ENCODE peak calls at places on chromosomes 2 and 18, in seven cellular contexts. Y is CD4-positive, alpha-beta T cell; N is brain microvascular endothelial cell; S is CD4-positive, CD25-positive, alpha-beta regulatory T cell; B is left lung; L is right cardiac atrium; V is lower lobe of right lung. Z is an unnamed sample.

GRCh38 chr18:37265382-37265781 is 300.2 kb downstream of the CELF4 start:
- DNase-seq in Y (no peak), N (no peak), S (no peak), B (no peak), L (no peak), V (no peak), Z (no peak)

GRCh38 chr2:169285528-169285927 is 76.8 kb downstream of the LRP2 start:
- DNase-seq in Y (no peak), N (no peak), S (no peak), B (no peak), L (no peak), V (no peak), Z (no peak)

GRCh38 chr2:54139210-54139609 is 23.8 kb downstream of the ACYP2 start:
- DNase-seq in Y (no peak), N (no peak), S (no peak), B (no peak), L (no peak), V (no peak), Z (no peak)

GRCh38 chr2:148122788-148123187 is 101.9 kb downstream of the MBD5 start:
- DNase-seq in Y (no peak), N (peak; percentile 60), S (no peak), B (no peak), L (no peak), V (no peak), Z (no peak)

GRCh38 chr18:1691860-1692259 is 787.2 kb downstream of the ADCYAP1 start:
- DNase-seq in Y (no peak), N (no peak), S (no peak), B (no peak), L (no peak), V (no peak), Z (no peak)

GRCh38 chr18:57198025-57198424 is 51.1 kb downstream of the BOD1L2 start:
- DNase-seq in Y (no peak), N (no peak), S (no peak), B (no peak), L (no peak), V (no peak), Z (no peak)

GRCh38 chr2:46187112-46187618 is 110.0 kb upstream of the EPAS1 start:
- DNase-seq in Y (no peak), N (no peak), S (no peak), B (no peak), L (peak; percentile 38), V (no peak), Z (no peak)

GRCh38 chr2:157460384-157460837 is 16.5 kb upstream of the CYTIP start:
- DNase-seq in Y (no peak), N (no peak), S (no peak), B (no peak), L (no peak), V (no peak), Z (no peak)

GRCh38 chr2:122748552-122749011 is 993.1 kb downstream of the TSN start:
- DNase-seq in Y (no peak), N (peak; percentile 86), S (no peak), B (no peak), L (peak; percentile 7), V (no peak), Z (no peak)

GRCh38 chr2:27164960-27165763 is 16.4 kb downstream of the TCF23 start:
- DNase-seq in Y (no peak), N (no peak), S (no peak), B (no peak), L (no peak), V (no peak), Z (no peak)

GRCh38 chr2:239811806-239812560 is 213.2 kb downstream of the NDUFA10 start:
- DNase-seq in Y (no peak), N (no peak), S (no peak), B (no peak), L (no peak), V (no peak), Z (no peak)

GRCh38 chr2:205197468-205198129 is 484.7 kb upstream of the NRP2 start:
- DNase-seq in Y (no peak), N (no peak), S (no peak), B (no peak), L (no peak), V (no peak), Z (no peak)

GRCh38 chr2:34401186-34401585 is 802.1 kb upstream of the FAM98A start:
- DNase-seq in Y (no peak), N (peak; percentile 12), S (no peak), B (no peak), L (no peak), V (no peak), Z (no peak)

GRCh38 chr2:74744731-74745505 is 89.0 kb upstream of the HK2 start:
- DNase-seq in Y (no peak), N (no peak), S (no peak), B (no peak), L (no peak), V (no peak), Z (no peak)

GRCh38 chr2:6888724-6889123 is 11.1 kb downstream of the RSAD2 start:
- DNase-seq in Y (no peak), N (no peak), S (no peak), B (no peak), L (no peak), V (no peak), Z (no peak)

GRCh38 chr2:42926438-42927333 is 134.3 kb upstream of the HAAO start:
- DNase-seq in Y (no peak), N (no peak), S (no peak), B (no peak), L (peak; percentile 48), V (no peak), Z (no peak)

GRCh38 chr18:10298346-10298745 is 156.1 kb upstream of the APCDD1 start:
- DNase-seq in Y (no peak), N (no peak), S (no peak), B (no peak), L (no peak), V (no peak), Z (no peak)

GRCh38 chr2:110673201-110673600 is 4.7 kb downstream of the BUB1 start:
- DNase-seq in Y (no peak), N (no peak), S (no peak), B (no peak), L (no peak), V (no peak), Z (no peak)

GRCh38 chr2:220014961-220015360 is 387.5 kb downstream of the SLC4A3 start:
- DNase-seq in Y (no peak), N (no peak), S (no peak), B (no peak), L (no peak), V (no peak), Z (no peak)

GRCh38 chr2:168703926-168704325 is 98.5 kb upstream of the NOSTRIN start:
- DNase-seq in Y (no peak), N (no peak), S (no peak), B (no peak), L (no peak), V (no peak), Z (no peak)

GRCh38 chr2:107466984-107467383 is 359.7 kb upstream of the RGPD4 start:
- DNase-seq in Y (no peak), N (no peak), S (no peak), B (no peak), L (no peak), V (no peak), Z (no peak)

GRCh38 chr2:120958623-120959366 is 223.1 kb downstream of the GLI2 start:
- DNase-seq in Y (no peak), N (no peak), S (no peak), B (no peak), L (no peak), V (no peak), Z (no peak)

GRCh38 chr18:34223164-34223892 is 1.4 kb downstream of the NOL4 start:
- DNase-seq in Y (no peak), N (no peak), S (no peak), B (no peak), L (no peak), V (no peak), Z (no peak)

GRCh38 chr18:11751305-11752115 is 62.4 kb downstream of the GNAL start:
- DNase-seq in Y (no peak), N (no peak), S (no peak), B (no peak), L (no peak), V (no peak), Z (no peak)

DNA sequence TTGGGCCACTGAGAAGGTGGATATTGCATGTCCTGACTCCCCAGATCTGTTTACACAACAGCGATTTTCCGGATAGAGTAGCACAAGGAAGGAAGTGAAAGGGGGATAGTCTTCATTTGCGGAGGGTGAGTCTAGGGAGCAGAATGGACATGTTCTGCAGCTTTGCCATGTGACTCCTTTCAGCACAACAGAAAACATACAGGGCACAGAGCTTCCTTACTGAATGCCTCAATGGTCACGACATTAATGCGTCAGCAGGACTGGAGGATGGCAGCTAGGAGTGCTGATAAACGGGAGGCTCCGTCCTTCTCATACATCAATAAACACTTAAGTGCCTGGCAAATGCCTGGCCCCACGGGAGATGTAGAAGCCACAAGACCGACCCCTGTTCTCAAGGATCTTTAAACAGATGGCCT is 163.0 kb downstream of the FAM210A start:
- DNase-seq in Y (no peak), N (no peak), S (no peak), B (no peak), L (no peak), V (no peak), Z (peak; percentile 71)
- H3K27ac ChIP-seq in Y (no peak overlapping the region), N (no peak overlapping the region), S (no peak overlapping the region), B (peak overlapping the region; percentile 33), L (peak overlapping the region; percentile 88), V (peak overlapping the region; percentile 15), Z (no peak overlapping the region)

GRCh38 chr2:221573430-221574230 is 1.5 kb upstream of the EPHA4 start:
- DNase-seq in Y (peak; percentile 76), N (peak; percentile 68), S (peak; percentile 68), B (peak; percentile 82), L (peak; percentile 86), V (peak; percentile 88), Z (no peak)
- H3K27ac ChIP-seq in Y (no peak overlapping the region), N (peak overlapping the region; percentile 48), S (no peak overlapping the region), B (peak overlapping the region; percentile 80), L (peak overlapping the region; percentile 51), V (peak overlapping the region; percentile 77), Z (peak overlapping the region; percentile 83)

GRCh38 chr2:30178618-30179404 is 32.0 kb downstream of the YPEL5 start:
- DNase-seq in Y (no peak), N (peak; percentile 34), S (no peak), B (no peak), L (peak; percentile 42), V (no peak), Z (no peak)
- H3K27ac ChIP-seq in Y (no peak overlapping the region), N (no peak overlapping the region), S (no peak overlapping the region), B (peak overlapping the region; percentile 61), L (peak overlapping the region; percentile 63), V (peak overlapping the region; percentile 67), Z (peak overlapping the region; percentile 49)

GRCh38 chr2:99154643-99155536 is at the start of the genes LIPT1 and TSGA10:
- DNase-seq in Y (peak; percentile 81), N (peak; percentile 80), S (peak; percentile 90), B (peak; percentile 94), L (peak; percentile 93), V (peak; percentile 95), Z (peak; percentile 95)

GRCh38 chr2:99153921-99154604 is 679 bp downstream of the TSGA10 start:
- DNase-seq in Y (no peak), N (no peak), S (no peak), B (no peak), L (no peak), V (no peak), Z (no peak)

GRCh38 chr2:99159594-99159993 is 4.8 kb downstream of the LIPT1 start:
- DNase-seq in Y (no peak), N (no peak), S (no peak), B (no peak), L (no peak), V (no peak), Z (no peak)

GRCh38 chr2:99156901-99157300 is 2.1 kb downstream of the LIPT1 start:
- DNase-seq in Y (no peak), N (no peak), S (no peak), B (no peak), L (no peak), V (no peak), Z (no peak)

GRCh38 chr2:99158599-99158998 is 3.8 kb downstream of the LIPT1 start:
- DNase-seq in Y (no peak), N (no peak), S (no peak), B (no peak), L (no peak), V (no peak), Z (no peak)
- H3K27ac ChIP-seq in Y (no peak overlapping the region), N (no peak overlapping the region), S (no peak overlapping the region), B (no peak overlapping the region), L (no peak overlapping the region), V (no peak overlapping the region), Z (no peak overlapping the region)

Z was measured in ascending aorta.